ENCODE peak calls at places on chromosomes 2 and 18, in nine cellular contexts. I is cardiac muscle cell, M is WTC11, R is colonic mucosa, J is mammary epithelial cell, U is ovary, E is HFF-Myc, C is fibroblast of mammary gland, O is fibroblast of pulmonary artery. W is an unnamed sample.

GRCh38 chr2:25115902-25116301 is 52.5 kb downstream of the POMC start:
- DNase-seq in R (no peak), I (peak), U (no peak), C (peak), O (peak), E (no peak), M (no peak), J (no peak), W (no peak)

GRCh38 chr2:209496586-209496982 is 72.7 kb downstream of the MAP2 start:
- DNase-seq in E (no peak), C (peak), M (no peak), U (no peak), J (peak), I (peak), O (peak), R (no peak), W (no peak)

GRCh38 chr18:3297025-3297984 is 35.4 kb downstream of the MYL12B start:
- DNase-seq in I (peak), R (peak), E (peak), M (peak), C (peak), J (peak), U (peak), O (peak), W (peak)

GRCh38 chr2:23199115-23199918 is 185.7 kb upstream of the KLHL29 start:
- DNase-seq in E (no peak), R (no peak), M (peak), C (peak), U (no peak), I (peak), O (peak), J (peak), W (peak)

GRCh38 chr2:85291425-85292023 is 36.3 kb downstream of the TGOLN2 start:
- DNase-seq in U (no peak), E (no peak), J (no peak), M (no peak), C (no peak), O (no peak), R (no peak), I (no peak), W (no peak)

GRCh38 chr2:134401081-134401497 is 147.2 kb downstream of the MGAT5 start:
- DNase-seq in U (no peak), R (no peak), I (peak), O (peak), M (no peak), J (no peak), E (no peak), C (peak), W (no peak)

GRCh38 chr2:45237850-45238542 is 228.7 kb upstream of the SIX2 start:
- DNase-seq in U (no peak), I (peak), O (peak), E (peak), J (peak), C (peak), M (no peak), R (no peak), W (no peak)

GRCh38 chr18:49031511-49032188 is 80.9 kb upstream of the SMAD7 start:
- DNase-seq in E (no peak), M (no peak), J (no peak), R (peak), U (peak), I (no peak), O (no peak), C (no peak), W (no peak)

GRCh38 chr2:54999182-54999581 is 51.1 kb downstream of the RTN4 start:
- DNase-seq in J (peak), R (no peak), E (peak), O (peak), C (peak), U (no peak), I (peak), M (no peak), W (no peak)

GRCh38 chr2:24512836-24513235 is 21.8 kb downstream of the NCOA1 start:
- DNase-seq in J (no peak), U (no peak), C (peak), E (no peak), I (peak), R (no peak), O (peak), M (no peak), W (no peak)

DNA sequence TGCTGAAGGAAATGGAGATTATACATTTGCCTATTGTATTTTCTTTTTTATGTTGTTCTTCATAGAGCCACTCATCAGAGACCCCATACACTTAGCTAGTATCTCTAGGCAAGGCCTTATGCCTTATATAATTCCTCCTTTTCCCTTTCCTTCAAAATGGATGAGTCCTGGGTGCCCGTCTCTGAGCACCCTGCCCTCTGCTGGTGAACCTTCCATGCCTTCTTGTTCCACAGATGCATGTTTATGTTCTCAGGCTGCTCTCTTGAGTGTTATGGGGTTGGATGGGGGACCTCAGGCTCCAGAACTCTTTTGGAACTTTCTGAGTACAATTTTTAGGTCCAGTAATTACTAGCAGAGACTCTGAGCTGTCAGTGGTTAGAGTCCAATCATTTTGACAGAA is 368.6 kb upstream of the SPRED2 start:
- DNase-seq in O (peak), I (peak), J (peak), E (no peak), R (peak), M (peak), U (no peak), C (peak), W (no peak)
- TF ChIP-seq CTCF in O (peak), I (peak), J (peak), E (peak), R (peak), M (peak), U (no peak), C (peak), W (peak)

GRCh38 chr2:108852375-108852774 is 65.8 kb downstream of the CCDC138 start:
- DNase-seq in I (no peak), R (no peak), E (no peak), U (no peak), J (no peak), O (no peak), C (no peak), M (no peak), W (no peak)

GRCh38 chr2:108858894-108859293 is 72.3 kb downstream of the CCDC138 start:
- DNase-seq in J (peak), C (peak), I (peak), O (peak), U (no peak), M (no peak), E (no peak), R (no peak), W (no peak)

GRCh38 chr2:108854484-108854883 is 67.9 kb downstream of the CCDC138 start:
- DNase-seq in R (no peak), J (no peak), M (no peak), C (no peak), I (no peak), O (no peak), U (no peak), E (no peak), W (no peak)

GRCh38 chr2:108853421-108853820 is 66.8 kb downstream of the CCDC138 start:
- DNase-seq in R (no peak), O (peak), E (no peak), J (no peak), C (no peak), I (peak), M (no peak), U (no peak), W (no peak)

DNA sequence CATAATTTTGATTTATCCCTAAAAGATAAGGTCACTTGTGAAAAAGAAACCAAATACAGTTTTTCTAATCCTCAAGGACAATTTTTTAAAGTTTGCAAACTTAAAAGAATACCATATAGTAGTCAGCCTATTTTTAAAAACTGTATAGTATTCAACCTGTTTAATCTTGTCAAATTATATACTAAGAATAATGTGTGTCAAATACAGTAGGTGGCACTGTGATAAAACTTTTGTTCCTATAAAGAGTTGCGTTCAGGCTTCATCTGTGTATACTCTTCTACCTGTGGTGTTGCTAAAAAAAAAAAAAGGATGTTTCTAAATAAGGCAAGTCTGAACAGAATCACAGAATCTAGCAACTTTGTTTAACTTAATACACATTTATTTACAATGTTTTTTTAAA is 68.6 kb downstream of the CCDC138 start:
- DNase-seq in O (peak), M (no peak), U (no peak), I (peak), R (no peak), E (no peak), J (peak), C (peak), W (no peak)
- TF ChIP-seq CTCF in O (peak), M (no peak), U (no peak), I (no peak), R (no peak), E (no peak), J (peak), C (peak), W (peak)

DNA sequence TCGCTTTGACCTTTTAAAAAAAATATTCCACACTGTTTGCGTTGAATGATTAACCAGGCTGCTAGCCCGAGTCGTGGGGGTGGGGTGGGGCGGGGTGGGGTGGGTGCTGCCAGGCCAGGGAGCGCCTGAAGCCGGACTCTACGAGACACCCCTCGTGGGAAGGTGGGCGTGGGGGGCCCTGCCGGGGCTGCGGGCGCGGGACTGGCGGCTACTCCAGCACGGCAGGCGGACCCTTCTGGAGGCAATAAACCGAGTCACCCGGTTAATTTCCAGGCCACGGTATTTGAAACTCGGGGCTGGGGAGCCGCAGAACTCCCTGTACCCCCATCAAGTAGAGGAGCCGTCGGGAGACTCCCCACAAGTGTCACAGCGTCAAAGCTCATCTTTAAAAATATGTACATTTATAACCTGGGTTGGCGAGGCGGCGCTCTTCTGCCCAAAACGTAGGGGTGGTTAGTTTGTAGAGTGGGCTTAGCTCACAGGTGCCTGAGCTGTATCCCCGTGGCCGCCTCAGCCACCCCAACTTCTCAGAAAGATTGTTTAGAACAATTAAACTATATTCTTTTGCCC is 1.2 kb downstream of the B3GNT2 start:
- DNase-seq in R (peak), C (no peak), O (no peak), E (no peak), I (no peak), M (no peak), U (peak), J (no peak), W (no peak)
- TF ChIP-seq CTCF in R (no peak), C (no peak), O (peak), E (no peak), I (peak), M (no peak), U (no peak), J (no peak), W (no peak)

GRCh38 chr18:12861637-12862036 is 22.4 kb downstream of the PTPN2 start:
- DNase-seq in E (no peak), I (no peak), M (no peak), O (no peak), J (no peak), C (no peak), U (no peak), R (no peak), W (no peak)
- TF ChIP-seq CTCF in E (no peak), I (no peak), M (no peak), O (no peak), J (no peak), C (no peak), U (no peak), R (no peak), W (no peak)

GRCh38 chr2:42693688-42694479 is 70.1 kb downstream of the OXER1 start:
- DNase-seq in U (no peak), M (no peak), E (no peak), O (no peak), R (no peak), J (no peak), C (no peak), I (no peak), W (no peak)
- TF ChIP-seq CTCF in U (no peak), M (no peak), E (no peak), O (no peak), R (no peak), J (no peak), C (no peak), I (no peak), W (no peak)

GRCh38 chr2:17229414-17229813 is 288.8 kb downstream of the RAD51AP2 start:
- DNase-seq in I (no peak), J (no peak), E (no peak), R (no peak), O (no peak), C (no peak), U (no peak), M (no peak), W (no peak)

GRCh38 chr2:17228461-17228860 is 289.8 kb downstream of the RAD51AP2 start:
- DNase-seq in U (no peak), M (no peak), J (no peak), R (no peak), I (no peak), E (no peak), O (no peak), C (no peak), W (no peak)

GRCh38 chr2:17231425-17231965 is 286.7 kb downstream of the RAD51AP2 start:
- DNase-seq in U (no peak), R (no peak), I (no peak), M (no peak), O (no peak), E (no peak), C (no peak), J (no peak), W (no peak)

GRCh38 chr2:17226941-17227340 is 291.3 kb downstream of the RAD51AP2 start:
- DNase-seq in E (no peak), C (no peak), J (no peak), R (no peak), U (no peak), I (no peak), M (no peak), O (no peak), W (no peak)

DNA sequence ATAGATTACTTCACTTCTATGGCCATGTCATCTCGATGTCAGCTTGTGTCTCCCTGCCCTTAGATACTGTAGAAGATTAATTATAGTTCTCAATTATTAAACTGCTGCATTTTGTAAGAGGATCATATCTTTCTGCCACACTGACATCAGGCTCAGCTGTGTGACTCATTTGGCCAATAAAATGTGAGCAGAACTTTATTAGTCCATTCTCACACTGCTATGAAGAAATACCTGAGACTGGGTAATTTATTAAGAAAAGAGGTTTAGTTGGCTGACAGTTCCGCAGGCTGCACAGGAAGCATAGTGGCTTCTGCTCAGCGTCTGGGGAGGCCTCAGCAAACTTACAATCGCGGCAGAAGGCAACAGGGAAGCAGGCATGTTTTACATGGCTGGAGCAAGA is 290.4 kb downstream of the RAD51AP2 start:
- DNase-seq in C (no peak), U (no peak), M (no peak), E (no peak), R (no peak), O (no peak), I (no peak), J (no peak), W (no peak)
- TF ChIP-seq CTCF in C (no peak), U (no peak), M (no peak), E (no peak), R (no peak), O (no peak), I (no peak), J (no peak), W (no peak)

GRCh38 chr2:51633073-51633472 is 601.1 kb upstream of the NRXN1 start:
- DNase-seq in C (no peak), J (no peak), U (no peak), R (no peak), O (no peak), I (no peak), E (no peak), M (no peak), W (no peak)
- TF ChIP-seq CTCF in C (no peak), J (no peak), U (no peak), R (no peak), O (no peak), I (no peak), E (no peak), M (no peak), W (no peak)

GRCh38 chr2:27290571-27290970 is 8.3 kb downstream of the TRIM54 start:
- DNase-seq in I (no peak), R (no peak), E (no peak), C (no peak), O (no peak), J (no peak), U (no peak), M (no peak), W (no peak)

GRCh38 chr2:27294928-27295327 is 12.7 kb downstream of the TRIM54 start:
- DNase-seq in O (no peak), I (no peak), E (no peak), R (no peak), C (no peak), J (no peak), M (no peak), U (no peak), W (no peak)

GRCh38 chr2:27288610-27289009 is 6.4 kb downstream of the TRIM54 start:
- DNase-seq in J (no peak), C (no peak), R (no peak), I (no peak), U (no peak), O (no peak), M (no peak), E (no peak), W (no peak)

GRCh38 chr2:27296466-27296865 is 11.8 kb downstream of the UCN start:
- DNase-seq in C (peak), M (no peak), U (no peak), O (peak), E (no peak), R (no peak), J (no peak), I (no peak), W (no peak)

DNA sequence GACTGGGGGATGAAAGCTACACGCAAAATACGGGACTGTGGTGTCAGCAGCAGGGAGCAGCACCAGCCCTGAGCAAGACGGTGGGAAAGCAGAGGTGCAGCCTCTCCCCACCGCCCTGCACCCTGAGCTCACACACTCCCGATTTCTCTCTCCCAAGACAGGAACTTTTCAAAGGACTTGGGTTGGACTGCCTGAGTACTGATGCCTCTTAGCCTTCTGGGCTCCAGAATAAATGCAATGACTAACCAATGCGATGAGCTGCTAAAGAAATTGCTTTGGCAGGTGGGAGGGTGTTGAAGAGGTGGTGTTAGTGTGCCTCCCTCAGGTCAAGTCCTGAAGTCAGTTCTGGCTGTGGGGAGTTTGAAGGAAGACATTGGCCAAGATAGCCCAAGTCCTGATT is 9.6 kb downstream of the TRIM54 start:
- DNase-seq in J (peak), M (peak), C (no peak), R (no peak), U (no peak), O (no peak), I (no peak), E (no peak), W (no peak)
- TF ChIP-seq CTCF in J (no peak), M (no peak), C (peak), R (no peak), U (no peak), O (no peak), I (no peak), E (peak), W (no peak)

DNA sequence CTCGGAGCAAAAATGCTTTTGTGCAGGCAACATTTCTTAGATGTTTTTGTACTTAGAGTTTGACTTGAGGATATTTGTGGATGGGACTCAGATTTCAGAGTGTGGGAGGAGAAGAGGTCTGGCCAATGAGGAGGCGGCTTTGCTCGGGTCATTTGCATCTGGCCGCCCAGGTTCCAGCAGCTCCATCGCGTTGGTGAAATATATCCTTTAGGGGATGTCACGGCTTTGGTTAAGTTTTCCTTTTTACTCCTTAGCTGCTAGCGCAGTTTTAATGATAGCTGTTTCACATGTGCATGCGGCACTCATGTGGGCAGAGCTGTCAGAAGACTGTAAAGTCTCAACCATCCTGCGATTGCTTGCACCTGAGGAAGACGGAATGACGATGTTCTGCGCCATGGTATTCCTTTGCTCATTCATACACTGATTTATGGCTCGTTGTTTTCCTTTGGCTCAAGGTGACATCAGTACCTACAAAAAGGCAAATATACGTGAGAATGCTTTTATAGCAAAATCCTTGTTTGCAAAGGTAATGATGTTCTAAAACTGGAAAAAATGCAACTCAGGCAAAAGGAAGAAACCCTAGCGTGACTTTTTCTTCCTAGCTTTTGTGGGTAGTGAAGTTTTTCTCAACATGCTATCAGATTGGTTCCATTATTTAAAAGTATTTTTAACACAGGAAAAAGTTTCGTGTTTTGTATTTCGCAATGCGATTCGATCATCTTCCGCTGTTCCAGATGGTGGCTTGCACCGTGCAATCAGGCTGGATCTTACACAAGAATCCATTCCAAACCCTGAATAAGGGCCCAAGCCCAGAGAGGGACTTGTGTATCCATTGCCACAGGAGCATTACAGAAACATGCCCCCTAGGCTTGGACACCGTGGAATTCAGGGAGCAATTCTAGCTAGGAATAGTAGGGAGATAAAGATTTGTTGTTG is 70.5 kb upstream of the ZNF516 start:
- DNase-seq in O (peak), R (peak), I (peak), C (peak), M (peak), E (peak), J (peak), U (peak), W (peak)
- TF ChIP-seq CTCF in O (no peak), R (no peak), I (no peak), C (no peak), M (no peak), E (no peak), J (no peak), U (no peak), W (no peak)